ENCODE peak calls at places on chromosomes 13 and 19, in six cellular contexts. I is stomach, S is dorsolateral prefrontal cortex, J is A549, N is AG10803, P is endodermal cell. K is an unnamed sample.

GRCh38 chr19:15525291-15525690 is 17.0 kb downstream of the CYP4F22 start:
- DNase-seq in J (no peak), P (no peak), I (no peak), S (no peak), N (no peak), K (no peak)

GRCh38 chr19:57293719-57294118 is 13.4 kb downstream of the ZNF460 start:
- DNase-seq in J (no peak), S (no peak), I (no peak), N (no peak), P (no peak), K (no peak)

GRCh38 chr19:5083547-5083965 is 114.6 kb downstream of the KDM4B start:
- DNase-seq in N (no peak), J (no peak), S (no peak), I (no peak), P (no peak), K (no peak)

GRCh38 chr13:43196171-43196611 is 172.8 kb downstream of the DNAJC15 start:
- DNase-seq in S (no peak), J (no peak), P (no peak), I (no peak), N (peak; percentile 23), K (no peak)

GRCh38 chr19:41224632-41225031 is 5.6 kb downstream of the AXL start:
- DNase-seq in J (no peak), N (no peak), I (no peak), P (no peak), S (no peak), K (no peak)

GRCh38 chr13:19672990-19673389 is 39.5 kb downstream of the MPHOSPH8 start:
- DNase-seq in P (no peak), N (no peak), I (no peak), J (no peak), S (no peak), K (no peak)

GRCh38 chr13:27259831-27260230 is 8.5 kb downstream of the RPL21 start:
- DNase-seq in N (no peak), I (no peak), J (no peak), S (no peak), P (no peak), K (no peak)

GRCh38 chr13:50129923-50130685 is 114.9 kb downstream of the KCNRG start:
- DNase-seq in P (peak; percentile 82), J (peak; percentile 22), S (no peak), N (peak; percentile 59), I (no peak), K (peak; percentile 13)

GRCh38 chr13:100789481-100789880 is 114.9 kb upstream of the TMTC4 start:
- DNase-seq in N (peak; percentile 7), P (no peak), J (no peak), S (peak; percentile 61), I (peak; percentile 28), K (no peak)

GRCh38 chr13:46553521-46553885 is 533 bp downstream of the LRCH1 start:
- DNase-seq in N (no peak), S (no peak), P (peak; percentile 72), J (no peak), I (no peak), K (no peak)

GRCh38 chr13:46554971-46555370 is 2.0 kb downstream of the LRCH1 start:
- DNase-seq in P (no peak), N (peak; percentile 33), S (no peak), J (no peak), I (no peak), K (no peak)

GRCh38 chr13:46555722-46556121 is 2.8 kb downstream of the LRCH1 start:
- DNase-seq in J (no peak), P (no peak), S (no peak), I (no peak), N (no peak), K (peak; percentile 19)

GRCh38 chr13:46552888-46553520 is at the start of gene LRCH1:
- DNase-seq in J (peak; percentile 87), S (peak; percentile 73), P (peak; percentile 93), N (peak; percentile 91), I (peak; percentile 90), K (peak; percentile 70)

DNA sequence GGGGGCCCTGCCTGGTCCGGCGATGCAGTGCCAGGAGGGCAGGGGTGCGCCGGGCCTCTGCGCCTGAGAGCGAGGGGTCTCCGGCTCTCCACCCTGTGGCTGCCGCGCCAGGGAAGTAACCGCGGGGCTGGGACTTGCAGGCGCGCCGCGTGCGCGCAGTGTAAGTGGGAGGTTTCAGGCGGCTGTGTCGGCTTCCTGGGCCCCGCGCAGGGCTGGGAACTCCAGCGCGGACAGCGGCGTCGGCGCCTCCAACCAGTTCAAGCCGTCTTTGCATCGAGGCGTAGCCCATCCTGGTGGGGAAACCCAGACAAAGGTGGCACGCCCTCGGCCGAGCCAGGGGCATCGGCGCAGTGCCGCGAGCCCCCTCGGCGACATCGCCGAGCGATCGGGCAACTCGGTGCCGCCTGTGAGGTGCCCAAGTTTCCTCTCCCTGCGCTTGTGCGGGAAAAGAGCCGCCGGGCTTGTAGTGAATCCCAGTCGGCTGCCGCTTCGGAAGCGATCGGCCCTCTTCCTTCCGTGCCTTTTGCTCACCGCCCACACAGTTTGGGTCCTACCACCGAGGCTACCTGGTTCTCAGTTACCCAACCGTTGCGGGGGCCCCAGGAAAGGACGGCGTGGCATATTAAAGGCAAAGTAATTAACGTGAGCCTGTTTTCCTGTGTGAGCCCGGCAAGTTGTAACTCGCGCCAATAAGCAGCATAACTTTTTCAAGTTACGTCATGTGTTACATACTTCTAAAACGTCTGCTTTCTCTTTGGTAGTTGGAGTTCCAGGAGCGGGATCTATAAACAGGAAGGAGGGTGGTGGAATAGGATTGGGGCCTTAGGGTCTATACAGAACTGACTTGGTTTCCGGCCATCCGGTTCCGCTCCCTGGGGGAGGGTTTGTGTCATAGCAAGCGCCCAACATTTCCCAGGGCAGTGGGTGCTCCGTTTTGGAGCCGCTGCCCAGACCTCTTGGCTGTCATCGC is 1.2 kb downstream of the LRCH1 start:
- DNase-seq in J (peak; percentile 71), I (peak; percentile 71), S (peak; percentile 69), N (peak; percentile 78), P (peak; percentile 83), K (peak; percentile 78)
- TF ChIP-seq CTCF in J (no peak), I (no peak), S (no peak), N (peak; percentile 36), P (peak; percentile 57), K (no peak)

DNA sequence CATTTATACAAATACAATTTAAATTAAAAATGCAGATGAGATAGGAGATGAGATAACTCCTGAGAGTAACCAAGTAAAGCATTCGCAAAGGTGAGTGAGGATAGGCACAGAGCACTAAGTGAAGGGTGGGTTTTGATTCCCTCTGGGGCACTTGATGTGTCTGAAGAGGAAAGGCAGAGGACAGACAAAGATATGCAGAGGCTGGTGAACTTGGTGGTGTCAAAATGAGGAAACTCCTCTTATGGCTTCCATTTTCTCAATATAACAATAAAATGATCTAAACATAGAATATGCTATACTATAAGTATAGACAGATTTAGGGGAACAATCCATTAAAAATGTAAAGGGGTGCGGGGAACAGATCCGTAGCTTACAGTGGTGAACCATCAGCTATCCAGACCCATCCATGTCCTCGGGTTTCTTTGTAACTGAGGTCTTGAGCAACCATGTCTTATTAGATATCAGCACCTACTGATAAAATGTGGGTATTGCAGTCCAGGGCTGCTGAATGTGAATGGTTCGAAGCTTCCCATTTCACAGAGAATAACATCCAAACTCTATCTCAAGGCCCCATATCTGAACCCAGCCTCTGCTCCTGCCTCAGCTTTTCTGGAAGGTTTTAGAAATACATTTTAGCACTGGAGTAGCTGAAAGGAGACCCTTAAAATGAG is 73.9 kb upstream of the SLC10A2 start:
- DNase-seq in S (no peak), J (peak; percentile 10), P (peak; percentile 62), N (no peak), I (no peak), K (peak; percentile 42)
- TF ChIP-seq CTCF in S (peak; percentile 62), J (no peak), P (peak; percentile 78), N (no peak), I (no peak), K (peak; percentile 59)

DNA sequence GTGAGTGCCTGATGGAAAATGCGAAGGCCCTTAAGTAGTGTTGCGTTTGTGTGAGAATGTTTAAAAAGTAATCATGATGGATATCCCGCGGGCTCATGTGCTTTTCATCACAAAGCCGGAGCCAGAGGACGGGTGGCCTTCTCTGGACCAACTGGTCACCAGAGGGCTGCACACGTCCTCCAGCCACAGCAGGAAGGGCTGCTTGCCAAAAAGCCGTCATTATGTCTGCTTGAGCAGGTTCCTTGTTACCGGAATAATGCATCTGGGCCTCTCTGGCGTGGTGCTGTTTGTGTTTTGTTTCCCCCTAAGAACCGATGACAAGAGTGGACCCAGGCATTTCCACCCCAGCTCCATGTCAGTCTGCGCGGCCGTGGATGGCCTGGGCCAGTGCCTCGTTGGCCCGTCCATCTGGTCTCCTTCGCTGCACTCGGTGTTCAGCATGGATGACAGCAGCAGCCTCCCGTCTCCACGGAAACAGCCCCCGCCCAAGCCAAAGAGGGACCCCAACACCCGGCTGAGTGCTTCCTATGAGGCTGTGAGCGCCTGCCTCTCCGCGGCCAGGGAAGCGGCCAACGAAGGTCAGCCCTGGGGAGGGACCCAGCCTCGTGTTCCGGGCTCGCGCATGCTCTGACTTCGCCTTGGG is 497.7 kb downstream of the MYO16 start:
- DNase-seq in S (no peak), I (no peak), P (no peak), N (no peak), J (no peak), K (no peak)
- TF ChIP-seq CTCF in S (no peak), I (no peak), P (no peak), N (no peak), J (no peak), K (no peak)

GRCh38 chr13:31161583-31162150 is at the start of gene HSPH1:
- DNase-seq in S (peak; percentile 98), N (peak; percentile 97), I (peak; percentile 98), P (peak; percentile 99), J (peak; percentile 95), K (peak; percentile 95)
- TF ChIP-seq CTCF in S (no peak), N (peak; percentile 30), I (no peak), P (peak; percentile 54), J (no peak), K (peak; percentile 12)

GRCh38 chr19:17726136-17726741 is 7.0 kb downstream of the MAP1S start:
- DNase-seq in P (no peak), S (no peak), I (no peak), J (no peak), N (no peak), K (no peak)
- TF ChIP-seq CTCF in P (no peak), S (no peak), I (no peak), J (no peak), N (no peak), K (no peak)

GRCh38 chr19:2254052-2254872 is 2.0 kb downstream of the JSRP1 start:
- DNase-seq in J (no peak), I (no peak), P (peak; percentile 94), N (no peak), S (no peak), K (no peak)
- TF ChIP-seq CTCF in J (no peak), I (no peak), P (peak; percentile 82), N (peak; percentile 37), S (no peak), K (no peak)